ENCODE peak calls at places on chromosome 2, in four cellular contexts. P is suprapubic skin; V is CD4-positive, CD25-positive, alpha-beta regulatory T cell; C is astrocyte. U is an unnamed sample.

GRCh38 chr2:151289972-151290335 is 486 bp upstream of the NMI start:
- DNase-seq in P (no peak), V (no peak), C (no peak), U (peak; percentile 13)

GRCh38 chr2:183536714-183537113 is 412.5 kb downstream of the NUP35 start:
- DNase-seq in P (no peak), V (no peak), C (no peak), U (no peak)

GRCh38 chr2:240966906-240967680 is 31.3 kb upstream of the SNED1 start:
- DNase-seq in P (peak; percentile 76), V (no peak), C (no peak), U (no peak)

GRCh38 chr2:26675651-26676255 is 16.8 kb upstream of the KCNK3 start:
- DNase-seq in P (no peak), V (no peak), C (no peak), U (no peak)

GRCh38 chr2:36456227-36456788 is 100.7 kb downstream of the CRIM1 start:
- DNase-seq in P (no peak), V (no peak), C (peak; percentile 65), U (peak; percentile 55)

GRCh38 chr2:140117371-140117770 is 1337.2 kb upstream of the NXPH2 start:
- DNase-seq in P (no peak), V (no peak), C (no peak), U (no peak)

GRCh38 chr2:10721344-10722251 is at the start of gene ATP6V1C2:
- DNase-seq in P (no peak), V (no peak), C (no peak), U (no peak)

GRCh38 chr2:39567507-39567906 is 98.2 kb upstream of the TMEM178A start:
- DNase-seq in P (no peak), V (no peak), C (peak; percentile 94), U (no peak)

GRCh38 chr2:143732076-143732475 is 602.9 kb downstream of the ARHGAP15 start:
- DNase-seq in P (no peak), V (no peak), C (peak; percentile 19), U (no peak)

GRCh38 chr2:225031599-225031998 is 10.7 kb downstream of the DOCK10 start:
- DNase-seq in P (no peak), V (no peak), C (no peak), U (no peak)

GRCh38 chr2:232689152-232689910 is 7.8 kb upstream of the GIGYF2 start:
- DNase-seq in P (peak; percentile 47), V (no peak), C (peak; percentile 25), U (peak; percentile 82)

GRCh38 chr2:43437363-43437762 is 158.5 kb downstream of the THADA start:
- DNase-seq in P (no peak), V (no peak), C (no peak), U (no peak)

GRCh38 chr2:198782734-198783133 is 675.0 kb downstream of the SATB2 start:
- DNase-seq in P (no peak), V (no peak), C (no peak), U (no peak)

GRCh38 chr2:198791623-198792022 is 666.1 kb downstream of the SATB2 start:
- DNase-seq in P (no peak), V (no peak), C (no peak), U (no peak)

DNA sequence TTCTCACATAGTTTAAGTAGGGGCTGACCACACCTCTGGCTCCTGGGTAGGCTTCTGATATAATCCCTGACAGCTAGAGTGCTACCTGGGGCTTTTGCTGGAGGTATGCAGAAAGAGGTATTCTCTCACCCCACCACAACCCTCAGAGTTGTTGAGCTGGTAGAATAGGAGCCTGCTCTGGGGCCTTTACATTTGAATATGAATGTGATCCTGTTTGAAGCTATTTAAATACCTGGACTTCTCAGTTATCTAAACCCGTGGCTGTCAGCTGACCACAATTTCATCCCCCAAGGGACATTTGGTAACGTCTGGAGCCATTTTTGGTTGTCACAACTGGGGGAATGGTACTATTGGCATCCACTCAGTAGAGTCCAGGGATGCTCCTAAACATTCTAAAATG is 669.1 kb downstream of the SATB2 start:
- DNase-seq in P (no peak), V (no peak), C (no peak), U (no peak)
- H3K4me1 ChIP-seq in P (no peaks in the 10 kb centered on the region), V (no peaks in the 10 kb centered on the region), C (no peaks in the 10 kb centered on the region), U (no peaks in the 10 kb centered on the region)

GRCh38 chr2:84995826-84996225 is 24.9 kb downstream of the KCMF1 start:
- DNase-seq in P (no peak), V (no peak), C (no peak), U (no peak)
- H3K4me1 ChIP-seq in P (peaks cover 38% of the 10 kb centered on the region), V (peaks cover 48% of the 10 kb centered on the region), C (no peaks in the 10 kb centered on the region), U (peaks cover 3% of the 10 kb centered on the region)

GRCh38 chr2:47073641-47074040 is 81.5 kb downstream of the STPG4 start:
- DNase-seq in P (no peak), V (no peak), C (no peak), U (no peak)
- H3K4me1 ChIP-seq in P (peaks cover 78% of the 10 kb centered on the region), V (peaks cover 32% of the 10 kb centered on the region), C (peaks cover 70% of the 10 kb centered on the region), U (peaks cover 55% of the 10 kb centered on the region)

DNA sequence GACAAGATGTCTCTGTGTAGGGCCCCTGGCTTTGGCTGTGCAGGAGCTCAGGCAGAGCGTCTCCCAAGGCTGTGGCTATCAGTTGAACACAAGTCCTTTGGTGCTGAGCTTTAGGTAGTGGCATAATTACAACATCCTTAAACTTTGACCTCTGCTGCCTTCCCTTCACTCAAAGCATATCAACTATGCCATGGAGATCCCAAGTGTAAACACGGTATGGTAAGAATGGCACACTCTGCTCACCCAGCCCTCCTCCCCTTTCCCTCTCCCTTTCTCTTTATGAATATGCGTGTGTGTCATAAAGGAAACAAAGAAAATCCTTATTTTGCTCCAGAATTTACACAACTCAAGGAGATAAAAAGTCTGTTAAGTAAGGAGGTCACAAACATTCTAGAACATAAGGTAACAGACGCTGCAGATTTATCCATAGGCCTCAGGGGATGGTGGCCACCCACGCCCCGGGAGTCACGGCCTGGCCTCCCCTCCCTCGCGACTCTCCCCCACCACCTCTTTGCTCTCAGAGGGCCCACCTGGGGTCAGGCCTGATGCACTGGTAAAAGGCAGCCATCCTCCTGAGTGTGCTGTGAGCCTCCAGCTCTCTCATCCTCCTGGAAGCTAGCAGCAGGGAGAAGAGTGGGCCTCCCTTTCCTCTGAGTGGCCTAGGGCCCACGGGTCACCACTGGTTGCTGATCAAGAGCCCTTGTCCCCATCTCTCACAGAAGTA is 67.3 kb downstream of the CRACDL start:
- DNase-seq in P (no peak), V (no peak), C (no peak), U (no peak)
- H3K4me1 ChIP-seq in P (peaks cover 28% of the 10 kb centered on the region), V (no peaks in the 10 kb centered on the region), C (peaks cover 12% of the 10 kb centered on the region), U (no peaks in the 10 kb centered on the region)

GRCh38 chr2:109084341-109084740 is 44.7 kb upstream of the SH3RF3 start:
- DNase-seq in P (peak; percentile 54), V (no peak), C (no peak), U (no peak)

GRCh38 chr2:109086743-109087020 is 42.3 kb upstream of the SH3RF3 start:
- DNase-seq in P (peak; percentile 52), V (no peak), C (no peak), U (no peak)

GRCh38 chr2:109083771-109084170 is 45.2 kb upstream of the SH3RF3 start:
- DNase-seq in P (peak; percentile 54), V (no peak), C (no peak), U (no peak)

GRCh38 chr2:109087055-109087663 is 41.8 kb upstream of the SH3RF3 start:
- DNase-seq in P (peak; percentile 23), V (no peak), C (no peak), U (no peak)

GRCh38 chr2:109085912-109086742 is 42.9 kb upstream of the SH3RF3 start:
- DNase-seq in P (peak; percentile 28), V (no peak), C (no peak), U (no peak)
- H3K4me1 ChIP-seq in P (no peaks in the 10 kb centered on the region), V (no peaks in the 10 kb centered on the region), C (peaks cover 10% of the 10 kb centered on the region), U (no peaks in the 10 kb centered on the region)

DNA sequence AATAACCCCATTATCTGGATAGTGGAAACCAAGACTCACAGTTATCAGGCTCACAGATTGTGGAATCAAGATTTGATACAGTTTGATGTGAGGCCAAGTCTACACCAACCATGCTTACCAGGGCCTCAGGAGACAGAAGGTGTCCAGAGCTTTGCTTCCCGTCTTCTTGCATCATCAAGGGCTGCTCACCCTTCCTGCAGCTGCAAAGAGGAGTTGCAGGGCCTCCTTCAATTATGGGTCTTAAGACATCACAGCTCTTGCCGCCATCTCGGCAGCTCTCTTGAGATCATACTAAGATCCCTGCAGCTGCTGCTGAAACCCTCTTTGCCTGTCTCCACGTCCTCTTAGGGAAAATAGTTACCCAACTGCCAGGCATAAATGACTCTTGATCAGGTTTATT is 176.0 kb downstream of the MGAT5 start:
- DNase-seq in P (no peak), V (no peak), C (no peak), U (no peak)
- H3K4me1 ChIP-seq in P (no peaks in the 10 kb centered on the region), V (no peaks in the 10 kb centered on the region), C (peaks cover 12% of the 10 kb centered on the region), U (no peaks in the 10 kb centered on the region)

GRCh38 chr2:179251865-179252264 is 12.8 kb downstream of the SESTD1 start:
- DNase-seq in P (no peak), V (no peak), C (peak; percentile 17), U (no peak)
- H3K4me1 ChIP-seq in P (no peaks in the 10 kb centered on the region), V (peaks cover 19% of the 10 kb centered on the region), C (no peaks in the 10 kb centered on the region), U (no peaks in the 10 kb centered on the region)

GRCh38 chr2:64845273-64845905 is 143.8 kb upstream of the SLC1A4 start:
- DNase-seq in P (no peak), V (no peak), C (no peak), U (no peak)

GRCh38 chr2:64848945-64849344 is 140.3 kb upstream of the SLC1A4 start:
- DNase-seq in P (no peak), V (no peak), C (no peak), U (no peak)

GRCh38 chr2:64846175-64846574 is 143.0 kb upstream of the SLC1A4 start:
- DNase-seq in P (peak; percentile 38), V (no peak), C (no peak), U (no peak)

GRCh38 chr2:64848363-64848762 is 140.8 kb upstream of the SLC1A4 start:
- DNase-seq in P (no peak), V (no peak), C (no peak), U (no peak)

GRCh38 chr2:64847930-64848329 is 141.3 kb upstream of the SLC1A4 start:
- DNase-seq in P (no peak), V (no peak), C (no peak), U (no peak)
- H3K4me1 ChIP-seq in P (peaks cover 17% of the 10 kb centered on the region), V (no peaks in the 10 kb centered on the region), C (no peaks in the 10 kb centered on the region), U (no peaks in the 10 kb centered on the region)

DNA sequence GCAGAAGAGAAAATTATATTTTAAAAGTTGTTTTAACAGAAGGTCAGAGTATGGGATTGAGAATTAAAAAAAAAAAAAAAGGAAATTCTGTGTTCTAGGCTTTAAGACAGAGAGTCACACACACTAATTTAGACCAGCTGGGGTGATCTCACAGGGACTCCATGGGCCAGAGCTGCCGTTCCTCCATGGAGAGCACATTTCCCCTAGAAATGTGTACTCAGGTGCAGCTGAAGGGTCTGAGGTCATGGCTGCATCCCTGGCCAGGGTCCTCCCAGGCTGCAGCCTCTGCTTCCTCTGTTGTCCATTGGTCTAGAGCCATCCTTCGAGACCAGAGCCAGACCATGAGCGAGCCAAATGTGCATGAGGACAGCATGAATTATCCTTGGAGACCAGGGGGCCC is 190.1 kb upstream of the TNP1 start:
- DNase-seq in P (no peak), V (no peak), C (no peak), U (no peak)
- H3K4me1 ChIP-seq in P (peaks cover 12% of the 10 kb centered on the region), V (no peaks in the 10 kb centered on the region), C (peaks cover 6% of the 10 kb centered on the region), U (no peaks in the 10 kb centered on the region)